ENCODE peak calls at places on chromosomes 16 and 17, in eight cellular contexts. C is transverse colon; D is right cardiac atrium; L is IMR-90; T is Caco-2; M is effector memory CD4-positive, alpha-beta T cell; Y is thyroid gland; E is thoracic aorta. F is an unnamed sample. For H3K27me3, the result is how much of the 10 kb centered on the place peaks cover.

GRCh38 chr17:42526031-42526444 is 10.0 kb upstream of the NAGLU start:
- DNase-seq in E (no peak), C (peak), T (no peak), D (peak), M (no peak), Y (no peak), L (peak), F (no peak)

GRCh38 chr16:51624083-51624775 is 473.2 kb upstream of the SALL1 start:
- DNase-seq in E (no peak), D (no peak), C (no peak), Y (no peak), T (no peak), L (no peak), M (no peak), F (no peak)

GRCh38 chr17:57110152-57110542 is 25.1 kb downstream of the AKAP1 start:
- DNase-seq in M (no peak), T (no peak), L (no peak), D (peak), Y (no peak), E (no peak), C (no peak), F (no peak)

GRCh38 chr17:50102164-50102991 is 7.2 kb downstream of the PDK2 start:
- DNase-seq in C (peak), Y (peak), M (no peak), L (no peak), E (no peak), T (no peak), D (peak), F (peak)

GRCh38 chr17:47315451-47316266 is 8.1 kb upstream of the EFCAB13 start:
- DNase-seq in D (no peak), C (peak), E (no peak), M (no peak), T (no peak), L (peak), Y (peak), F (no peak)

GRCh38 chr17:49548506-49549310 is 27.0 kb upstream of the NXPH3 start:
- DNase-seq in T (peak), C (no peak), L (peak), Y (peak), D (peak), M (no peak), E (no peak), F (no peak)

GRCh38 chr17:49872776-49873377 is 25.0 kb upstream of the TAC4 start:
- DNase-seq in L (no peak), T (peak), D (no peak), M (no peak), Y (no peak), C (no peak), E (no peak), F (no peak)

GRCh38 chr16:29821663-29822115 is 1.4 kb downstream of the MVP start:
- DNase-seq in L (peak), D (no peak), E (no peak), C (peak), T (no peak), Y (peak), M (no peak), F (peak)

GRCh38 chr17:69560987-69561441 is 146.5 kb downstream of the MAP2K6 start:
- DNase-seq in D (no peak), E (no peak), Y (peak), T (no peak), M (no peak), C (no peak), L (peak), F (no peak)

GRCh38 chr16:4882633-4883285 is 35.5 kb downstream of the UBN1 start:
- DNase-seq in D (no peak), T (no peak), Y (peak), E (no peak), L (peak), M (no peak), C (no peak), F (no peak)

DNA sequence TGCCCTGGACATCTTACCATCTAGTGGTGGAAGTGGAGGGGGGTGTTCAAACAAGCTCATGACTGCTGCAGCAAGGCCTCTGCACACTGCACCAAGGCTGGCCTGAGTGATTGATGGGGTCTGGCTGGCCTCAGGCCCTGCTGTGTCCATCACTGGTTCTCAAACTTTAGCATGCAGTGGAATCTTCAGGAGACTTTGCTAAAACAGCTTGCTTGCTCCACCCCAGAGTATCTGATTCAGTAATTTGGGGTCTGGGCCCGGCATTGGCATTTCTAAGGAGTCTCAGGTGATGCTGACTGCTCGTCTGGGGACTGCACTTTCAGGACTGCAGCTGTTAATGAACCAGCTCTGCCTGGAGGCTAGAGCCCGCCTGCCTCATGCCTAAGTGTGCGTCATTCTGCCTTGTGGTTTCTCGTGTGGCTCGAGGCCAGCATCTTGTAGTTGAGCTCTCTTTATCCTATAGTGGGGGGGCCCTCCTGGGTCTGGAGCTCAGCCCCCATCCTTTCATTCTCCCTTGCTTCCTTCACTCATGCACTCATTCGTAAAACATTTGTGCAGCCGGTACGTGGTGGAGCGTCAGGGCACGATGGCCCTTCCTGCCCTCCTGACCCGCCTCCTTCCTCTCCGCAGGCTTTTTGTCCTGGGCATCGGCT is 4.1 kb downstream of the MGAT5B start:
- DNase-seq in M (no peak), Y (no peak), L (peak), C (peak), T (no peak), D (no peak), E (no peak), F (no peak)
- H3K27me3 ChIP-seq in M (under half), Y (under half), L (under half), C (under half), T (under half), D (under half), E (under half), F (under half)

DNA sequence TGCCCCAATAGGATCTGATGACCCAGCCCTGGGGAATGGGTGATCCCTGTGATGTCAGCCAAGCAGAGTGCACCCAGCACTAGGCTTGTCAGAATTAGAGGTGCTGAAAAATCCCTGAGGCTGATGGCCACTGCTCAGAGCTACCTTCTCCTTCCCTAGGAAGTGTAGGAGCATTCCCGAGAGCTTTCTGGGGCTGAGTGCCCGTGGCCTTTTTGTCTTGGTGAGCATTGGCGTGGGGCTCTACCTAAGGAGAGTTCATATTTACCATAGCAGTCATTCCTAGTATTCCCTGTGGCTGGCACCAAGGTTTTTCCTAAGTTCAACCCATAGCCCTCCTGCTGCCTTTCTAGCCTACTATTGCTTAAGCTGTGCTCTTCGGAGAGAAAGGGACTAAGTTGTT is 22.6 kb upstream of the ARHGAP23 start:
- DNase-seq in C (no peak), M (no peak), T (no peak), L (no peak), Y (no peak), D (no peak), E (no peak), F (no peak)
- H3K27me3 ChIP-seq in C (under half), M (under half), T (under half), L (under half), Y (under half), D (under half), E (under half), F (under half)

GRCh38 chr16:1068451-1068850 is 4.1 kb upstream of the SSTR5 start:
- DNase-seq in L (no peak), D (no peak), M (no peak), Y (no peak), E (no peak), T (no peak), C (no peak), F (no peak)
- H3K27me3 ChIP-seq in L (half or more), D (under half), M (under half), Y (under half), E (under half), T (under half), C (half or more), F (half or more)

DNA sequence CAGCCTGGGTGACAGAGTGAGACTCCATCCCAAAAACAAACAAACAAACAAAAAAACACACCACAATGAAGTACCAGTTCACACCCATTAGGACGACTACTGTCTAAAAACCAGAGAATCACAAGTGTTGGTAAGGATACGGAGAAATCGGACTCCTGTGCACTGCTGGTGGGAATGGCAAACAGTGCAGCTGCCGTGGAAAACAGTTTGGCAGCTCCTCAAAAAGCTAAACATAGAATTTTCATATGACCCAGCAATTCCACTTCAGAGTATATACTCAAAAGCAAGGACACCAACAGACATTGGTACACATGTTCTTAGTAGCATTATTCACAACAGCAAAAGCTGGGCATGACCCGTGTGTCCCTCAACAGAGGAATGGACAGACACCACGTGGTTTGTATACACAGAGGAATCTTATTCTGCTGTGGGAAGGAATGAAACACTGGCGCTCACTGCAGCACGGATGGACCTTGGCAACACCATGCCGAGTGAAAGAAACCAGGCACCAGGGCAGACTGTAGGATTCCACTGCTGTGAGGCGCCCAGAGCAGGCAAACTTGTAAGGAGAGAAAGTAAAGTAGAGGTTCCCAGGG is 16.0 kb downstream of the NPTX1 start:
- DNase-seq in D (no peak), E (no peak), T (no peak), Y (no peak), L (no peak), M (no peak), C (no peak), F (no peak)
- H3K27me3 ChIP-seq in D (under half), E (under half), T (under half), Y (under half), L (under half), M (under half), C (under half), F (under half)

DNA sequence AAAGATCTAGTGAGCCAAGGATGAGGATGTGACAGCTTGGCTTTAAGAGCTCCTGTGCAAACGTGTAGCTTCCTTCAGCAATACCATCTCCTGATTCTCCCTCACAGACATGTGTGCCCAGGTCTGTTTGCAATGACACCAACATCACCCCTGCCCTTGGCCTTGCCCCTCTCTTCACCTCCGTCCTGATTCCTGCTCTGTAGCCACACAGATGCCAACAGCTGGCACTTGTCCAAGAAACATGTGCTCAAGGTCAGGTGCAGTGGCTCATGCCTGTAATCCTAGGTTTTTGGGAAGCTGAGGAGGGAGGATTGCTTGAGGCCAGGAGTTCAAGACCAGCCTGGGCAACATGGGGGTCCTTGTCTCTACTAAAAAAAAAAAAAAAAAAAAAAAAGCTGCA is 103.8 kb upstream of the CRHR1 start:
- DNase-seq in T (no peak), C (no peak), E (no peak), M (no peak), Y (no peak), L (no peak), D (no peak), F (peak)
- H3K27me3 ChIP-seq in T (under half), C (under half), E (under half), M (under half), Y (under half), L (under half), D (under half), F (under half)

GRCh38 chr17:78815696-78816095 is 24.9 kb downstream of the USP36 start:
- DNase-seq in C (no peak), E (no peak), D (no peak), T (no peak), L (no peak), M (no peak), Y (no peak), F (no peak)
- H3K27me3 ChIP-seq in C (under half), E (under half), D (under half), T (under half), L (under half), M (under half), Y (under half), F (under half)